ENCODE peak calls at places on chromosomes 5 and 9, in eight cellular contexts. One of them, this sample, is unnamed.

GRCh38 chr5:176636426-176636825 is 6.0 kb downstream of the EIF4E1B start:
- DNase-seq in C1 segment of cervical spinal cord: no peak
- DNase-seq in NCI-H1092: no peak
- DNase-seq in DMS153: no peak
- DNase-seq in NCI-H1694: no peak
- DNase-seq in NCI-H774: no peak
- DNase-seq in GM12878: no peak
- DNase-seq in tibial artery: no peak
- DNase-seq in this sample: no peak

GRCh38 chr5:66239034-66239433 is 94.9 kb downstream of the SREK1 start:
- DNase-seq in C1 segment of cervical spinal cord: no peak
- DNase-seq in NCI-H1092: no peak
- DNase-seq in DMS153: no peak
- DNase-seq in NCI-H1694: peak
- DNase-seq in NCI-H774: peak
- DNase-seq in GM12878: no peak
- DNase-seq in tibial artery: no peak
- DNase-seq in this sample: no peak

GRCh38 chr9:34982352-34982751 is 7.2 kb upstream of the DNAJB5 start:
- DNase-seq in C1 segment of cervical spinal cord: no peak
- DNase-seq in NCI-H1092: no peak
- DNase-seq in DMS153: no peak
- DNase-seq in NCI-H1694: no peak
- DNase-seq in NCI-H774: no peak
- DNase-seq in GM12878: no peak
- DNase-seq in tibial artery: peak
- DNase-seq in this sample: no peak

GRCh38 chr5:68253612-68254341 is 38.2 kb downstream of the PIK3R1 start:
- DNase-seq in C1 segment of cervical spinal cord: no peak
- DNase-seq in NCI-H1092: no peak
- DNase-seq in DMS153: no peak
- DNase-seq in NCI-H1694: no peak
- DNase-seq in NCI-H774: no peak
- DNase-seq in GM12878: no peak
- DNase-seq in tibial artery: no peak
- DNase-seq in this sample: no peak

GRCh38 chr5:28488752-28489151 is 1450.4 kb upstream of the CDH9 start:
- DNase-seq in C1 segment of cervical spinal cord: no peak
- DNase-seq in NCI-H1092: no peak
- DNase-seq in DMS153: no peak
- DNase-seq in NCI-H1694: no peak
- DNase-seq in NCI-H774: no peak
- DNase-seq in GM12878: no peak
- DNase-seq in tibial artery: no peak
- DNase-seq in this sample: no peak

GRCh38 chr5:56170557-56170956 is 62.6 kb downstream of the ANKRD55 start:
- DNase-seq in C1 segment of cervical spinal cord: no peak
- DNase-seq in NCI-H1092: no peak
- DNase-seq in DMS153: no peak
- DNase-seq in NCI-H1694: no peak
- DNase-seq in NCI-H774: no peak
- DNase-seq in GM12878: no peak
- DNase-seq in tibial artery: peak
- DNase-seq in this sample: no peak

GRCh38 chr9:126860757-126861466 is 473 bp downstream of the ZBTB34 start:
- DNase-seq in C1 segment of cervical spinal cord: no peak
- DNase-seq in NCI-H1092: no peak
- DNase-seq in DMS153: no peak
- DNase-seq in NCI-H1694: no peak
- DNase-seq in NCI-H774: no peak
- DNase-seq in GM12878: no peak
- DNase-seq in tibial artery: no peak
- DNase-seq in this sample: no peak

GRCh38 chr9:2859776-2860379 is 16.0 kb upstream of the PUM3 start:
- DNase-seq in C1 segment of cervical spinal cord: peak
- DNase-seq in NCI-H1092: peak
- DNase-seq in DMS153: peak
- DNase-seq in NCI-H1694: peak
- DNase-seq in NCI-H774: peak
- DNase-seq in GM12878: no peak
- DNase-seq in tibial artery: no peak
- DNase-seq in this sample: no peak

GRCh38 chr9:35313911-35314310 is 152.1 kb downstream of the UNC13B start:
- DNase-seq in C1 segment of cervical spinal cord: no peak
- DNase-seq in NCI-H1092: no peak
- DNase-seq in DMS153: no peak
- DNase-seq in NCI-H1694: no peak
- DNase-seq in NCI-H774: no peak
- DNase-seq in GM12878: no peak
- DNase-seq in tibial artery: no peak
- DNase-seq in this sample: no peak

GRCh38 chr9:125509476-125509875 is 197.5 kb downstream of the MAPKAP1 start:
- DNase-seq in C1 segment of cervical spinal cord: no peak
- DNase-seq in NCI-H1092: no peak
- DNase-seq in DMS153: no peak
- DNase-seq in NCI-H1694: peak
- DNase-seq in NCI-H774: no peak
- DNase-seq in GM12878: no peak
- DNase-seq in tibial artery: no peak
- DNase-seq in this sample: no peak

GRCh38 chr5:189486-189885 is 1.8 kb upstream of the LRRC14B start:
- DNase-seq in C1 segment of cervical spinal cord: no peak
- DNase-seq in NCI-H1092: no peak
- DNase-seq in DMS153: no peak
- DNase-seq in NCI-H1694: no peak
- DNase-seq in NCI-H774: no peak
- DNase-seq in GM12878: no peak
- DNase-seq in tibial artery: peak
- DNase-seq in this sample: no peak

GRCh38 chr9:23557691-23558090 is 268.3 kb downstream of the ELAVL2 start:
- DNase-seq in C1 segment of cervical spinal cord: no peak
- DNase-seq in NCI-H1092: no peak
- DNase-seq in DMS153: no peak
- DNase-seq in NCI-H1694: no peak
- DNase-seq in NCI-H774: no peak
- DNase-seq in GM12878: no peak
- DNase-seq in tibial artery: no peak
- DNase-seq in this sample: no peak

GRCh38 chr5:69364414-69364813 is 4.9 kb downstream of the AK6 start:
- DNase-seq in C1 segment of cervical spinal cord: no peak
- DNase-seq in NCI-H1092: no peak
- DNase-seq in DMS153: no peak
- DNase-seq in NCI-H1694: peak
- DNase-seq in NCI-H774: no peak
- DNase-seq in GM12878: no peak
- DNase-seq in tibial artery: no peak
- DNase-seq in this sample: no peak

GRCh38 chr5:165630211-165630866 is 2124.9 kb downstream of the MAT2B start:
- DNase-seq in C1 segment of cervical spinal cord: peak
- DNase-seq in NCI-H1092: peak
- DNase-seq in DMS153: no peak
- DNase-seq in NCI-H1694: peak
- DNase-seq in NCI-H774: peak
- DNase-seq in GM12878: peak
- DNase-seq in tibial artery: no peak
- DNase-seq in this sample: no peak

GRCh38 chr5:135319928-135320606 is 79.0 kb downstream of the MACROH2A1 start:
- DNase-seq in C1 segment of cervical spinal cord: no peak
- DNase-seq in NCI-H1092: no peak
- DNase-seq in DMS153: no peak
- DNase-seq in NCI-H1694: no peak
- DNase-seq in NCI-H774: no peak
- DNase-seq in GM12878: no peak
- DNase-seq in tibial artery: peak
- DNase-seq in this sample: no peak

GRCh38 chr9:132518626-132519025 is 63.8 kb upstream of the BARHL1 start:
- DNase-seq in C1 segment of cervical spinal cord: no peak
- DNase-seq in NCI-H1092: no peak
- DNase-seq in DMS153: no peak
- DNase-seq in NCI-H1694: no peak
- DNase-seq in NCI-H774: no peak
- DNase-seq in GM12878: no peak
- DNase-seq in tibial artery: no peak
- DNase-seq in this sample: no peak

GRCh38 chr9:6272229-6272597 is 56.0 kb upstream of the TPD52L3 start:
- DNase-seq in C1 segment of cervical spinal cord: no peak
- DNase-seq in NCI-H1092: no peak
- DNase-seq in DMS153: no peak
- DNase-seq in NCI-H1694: no peak
- DNase-seq in NCI-H774: peak
- DNase-seq in GM12878: no peak
- DNase-seq in tibial artery: no peak
- DNase-seq in this sample: no peak

GRCh38 chr9:125847735-125848134 is 100.6 kb downstream of the PBX3 start:
- DNase-seq in C1 segment of cervical spinal cord: no peak
- DNase-seq in NCI-H1092: no peak
- DNase-seq in DMS153: no peak
- DNase-seq in NCI-H1694: no peak
- DNase-seq in NCI-H774: no peak
- DNase-seq in GM12878: no peak
- DNase-seq in tibial artery: no peak
- DNase-seq in this sample: no peak